ENCODE peak calls at places on chromosomes 11 and 22, in seven cellular contexts. X is body of pancreas, V is fibroblast of lung, E is fibroblast of mammary gland, A is fibroblast of villous mesenchyme, L is keratinocyte, Z is AG04449. W is an unnamed sample.

GRCh38 chr11:87604350-87604749 is 566.6 kb downstream of the TMEM135 start:
- DNase-seq in X (no peak), E (no peak), Z (no peak), L (no peak), A (no peak), V (no peak), W (no peak)

GRCh38 chr22:24162377-24162927 is 18.8 kb upstream of the SUSD2 start:
- DNase-seq in V (no peak), E (no peak), A (no peak), Z (no peak), L (no peak), X (no peak), W (no peak)

GRCh38 chr22:22194931-22195264 is 49.7 kb upstream of the VPREB1 start:
- DNase-seq in A (no peak), Z (no peak), E (no peak), X (no peak), L (no peak), V (no peak), W (no peak)

GRCh38 chr11:69892237-69892985 is 73.2 kb upstream of the FGF3 start:
- DNase-seq in E (no peak), Z (no peak), A (no peak), V (no peak), L (no peak), X (no peak), W (no peak)

GRCh38 chr11:75667831-75668507 is 869 bp downstream of the MAP6 start:
- DNase-seq in V (peak), E (peak), Z (no peak), A (no peak), L (no peak), X (peak), W (no peak)

GRCh38 chr11:91075032-91075695 is 852.3 kb upstream of the CHORDC1 start:
- DNase-seq in Z (no peak), A (no peak), V (no peak), L (no peak), X (no peak), E (no peak), W (no peak)

GRCh38 chr11:126181939-126182730 is 29.3 kb downstream of the RPUSD4 start:
- DNase-seq in E (no peak), Z (no peak), A (no peak), V (no peak), L (no peak), X (no peak), W (no peak)

GRCh38 chr11:36326524-36327419 is 30.7 kb downstream of the PRR5L start:
- DNase-seq in V (no peak), A (no peak), Z (no peak), E (no peak), X (no peak), L (no peak), W (no peak)

GRCh38 chr11:111840143-111840542 is 31.2 kb downstream of the ALG9 start:
- DNase-seq in L (no peak), V (no peak), X (no peak), Z (no peak), E (no peak), A (no peak), W (no peak)

GRCh38 chr11:14522801-14523200 is 2.6 kb upstream of the PSMA1 start:
- DNase-seq in V (no peak), E (no peak), L (no peak), A (no peak), Z (no peak), X (no peak), W (no peak)

GRCh38 chr22:24107668-24108067 is 73.6 kb upstream of the SUSD2 start:
- DNase-seq in L (no peak), Z (peak), V (peak), A (peak), E (peak), X (peak), W (no peak)

GRCh38 chr11:107123022-107123421 is 104.7 kb upstream of the GUCY1A2 start:
- DNase-seq in V (no peak), A (no peak), Z (no peak), E (no peak), X (no peak), L (no peak), W (no peak)

GRCh38 chr11:135075740-135076139 is 663.7 kb upstream of the B3GAT1 start:
- DNase-seq in V (peak), Z (no peak), E (peak), A (peak), L (peak), X (peak), W (peak)

GRCh38 chr11:2113776-2114175 is 25.4 kb downstream of the IGF2 start:
- DNase-seq in A (no peak), E (no peak), L (no peak), V (no peak), Z (no peak), X (no peak), W (no peak)

GRCh38 chr11:67275606-67276409 is 9.5 kb downstream of the GRK2 start:
- DNase-seq in V (no peak), Z (no peak), E (no peak), L (no peak), X (peak), A (no peak), W (no peak)

GRCh38 chr11:61771195-61771894 is 18.9 kb downstream of the MYRF start:
- DNase-seq in E (no peak), X (no peak), L (no peak), V (no peak), Z (no peak), A (no peak), W (no peak)

GRCh38 chr11:3156661-3157311 is 8.3 kb downstream of the OSBPL5 start:
- DNase-seq in L (no peak), V (no peak), E (no peak), A (no peak), Z (no peak), X (no peak), W (no peak)

GRCh38 chr11:123137496-123138270 is 57.4 kb downstream of the CLMP start:
- DNase-seq in Z (no peak), E (peak), A (peak), X (peak), V (peak), L (no peak), W (no peak)

GRCh38 chr22:48337957-48338792 is 1489.5 kb downstream of the BRD1 start:
- DNase-seq in Z (no peak), L (no peak), X (no peak), V (no peak), A (no peak), E (no peak), W (no peak)

GRCh38 chr22:38180841-38181452 is 683 bp downstream of the PLA2G6 start:
- DNase-seq in V (peak), L (no peak), X (peak), E (no peak), Z (no peak), A (peak), W (no peak)

GRCh38 chr11:1015826-1016565 is 20.5 kb downstream of the MUC6 start:
- DNase-seq in X (no peak), E (no peak), Z (no peak), A (no peak), V (no peak), L (no peak), W (no peak)

GRCh38 chr11:8127442-8127841 is 41.4 kb downstream of the RIC3 start:
- DNase-seq in V (no peak), Z (no peak), A (no peak), X (no peak), E (no peak), L (no peak), W (no peak)

GRCh38 chr22:38203090-38203810 is 1.5 kb downstream of the MAFF start:
- DNase-seq in A (peak), X (peak), V (peak), L (no peak), Z (no peak), E (no peak), W (no peak)

GRCh38 chr11:76835928-76836612 is 24.6 kb upstream of the ACER3 start:
- DNase-seq in L (no peak), X (peak), E (peak), A (peak), Z (no peak), V (peak), W (no peak)

GRCh38 chr11:118406599-118407166 is 5.3 kb downstream of the ATP5MG start:
- DNase-seq in Z (no peak), A (peak), V (peak), L (no peak), E (peak), X (peak), W (no peak)

GRCh38 chr11:17148536-17148935 is 59.2 kb downstream of the PIK3C2A start:
- DNase-seq in V (peak), L (no peak), A (no peak), X (no peak), E (peak), Z (peak), W (no peak)

GRCh38 chr22:24512043-24512442 is 16.9 kb downstream of the UPB1 start:
- DNase-seq in L (no peak), V (no peak), X (no peak), E (no peak), Z (no peak), A (no peak), W (no peak)

GRCh38 chr11:35177370-35177769 is 38.4 kb downstream of the CD44 start:
- DNase-seq in X (no peak), V (peak), E (no peak), Z (no peak), L (no peak), A (no peak), W (peak)

GRCh38 chr11:22711880-22712279 is 45.5 kb downstream of the GAS2 start:
- DNase-seq in Z (no peak), X (peak), A (no peak), L (no peak), V (no peak), E (no peak), W (no peak)

GRCh38 chr11:57430946-57431345 is 4.0 kb upstream of the SLC43A3 start:
- DNase-seq in Z (no peak), A (no peak), L (no peak), V (no peak), X (no peak), E (no peak), W (no peak)

GRCh38 chr11:44611687-44612437 is 46.4 kb downstream of the CD82 start:
- DNase-seq in A (no peak), E (no peak), X (no peak), V (no peak), L (no peak), Z (no peak), W (no peak)

GRCh38 chr22:44623771-44624510 is 78.1 kb upstream of the PRR5 start:
- DNase-seq in E (no peak), V (peak), Z (no peak), A (no peak), L (no peak), X (no peak), W (no peak)

GRCh38 chr11:47359586-47359985 is 7.1 kb upstream of the MYBPC3 start:
- DNase-seq in L (no peak), A (no peak), X (no peak), E (no peak), V (no peak), Z (no peak), W (peak)

GRCh38 chr11:68015467-68015866 is 5.3 kb downstream of the ALDH3B1 start:
- DNase-seq in A (no peak), L (no peak), Z (no peak), V (no peak), E (no peak), X (no peak), W (no peak)

GRCh38 chr11:46916669-46917108 is 1.7 kb downstream of the LRP4 start:
- DNase-seq in A (peak), V (peak), Z (no peak), E (peak), L (no peak), X (peak), W (no peak)

DNA sequence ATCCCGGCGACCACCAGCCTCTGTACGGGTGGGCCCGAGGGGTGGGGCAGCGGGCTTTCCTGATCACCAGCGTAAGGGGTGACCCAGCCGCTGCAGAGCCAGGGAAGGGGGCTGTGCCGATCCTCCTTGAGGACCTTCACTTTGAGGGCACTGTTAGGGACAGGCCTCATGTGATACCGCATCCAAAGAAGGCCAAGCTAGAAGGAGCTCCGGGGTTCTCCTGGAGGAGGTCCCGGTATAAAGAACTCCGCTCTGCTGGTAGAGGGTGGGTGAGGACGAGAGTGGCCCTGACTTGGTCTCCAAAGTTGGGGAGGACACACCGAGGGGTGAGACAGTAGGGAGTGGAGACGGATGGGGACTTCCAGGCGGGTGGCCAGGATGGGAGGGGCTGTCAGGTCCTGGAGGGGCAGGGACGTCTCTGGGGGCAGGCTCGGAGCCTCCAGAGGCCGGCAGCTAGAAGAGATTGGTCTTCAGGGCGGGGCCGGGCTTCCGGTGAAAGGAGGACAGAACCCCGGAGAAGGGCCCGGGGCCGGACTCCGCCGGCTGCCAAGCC is 4.6 kb downstream of the PHOX2A start:
- DNase-seq in X (no peak), L (no peak), E (peak), A (peak), V (peak), Z (no peak), W (no peak)
- H3K4me3 ChIP-seq in X (no peak), L (no peak), E (peak), A (peak), V (no peak), Z (peak), W (no peak)

GRCh38 chr11:133917921-133918605 is 38.7 kb downstream of the IGSF9B start:
- DNase-seq in Z (no peak), A (no peak), V (no peak), X (no peak), L (no peak), E (no peak), W (no peak)
- H3K4me3 ChIP-seq in Z (no peak), A (no peak), V (no peak), X (no peak), L (no peak), E (no peak), W (no peak)

GRCh38 chr22:32248276-32248675 is 6.9 kb downstream of the SLC5A4 start:
- DNase-seq in L (no peak), A (no peak), V (no peak), Z (no peak), X (no peak), E (no peak), W (no peak)
- H3K4me3 ChIP-seq in L (no peak), A (no peak), V (no peak), Z (no peak), X (no peak), E (no peak), W (no peak)

GRCh38 chr11:59562292-59562691 is 51.0 kb downstream of the OR4D9 start:
- DNase-seq in E (no peak), Z (no peak), L (no peak), X (no peak), V (no peak), A (no peak), W (no peak)

GRCh38 chr11:59557940-59558643 is 46.8 kb downstream of the OR4D9 start:
- DNase-seq in A (no peak), V (peak), E (no peak), X (no peak), Z (no peak), L (no peak), W (no peak)

GRCh38 chr11:59560290-59560701 is 49.0 kb downstream of the OR4D9 start:
- DNase-seq in Z (no peak), E (peak), L (no peak), X (peak), A (peak), V (peak), W (peak)

GRCh38 chr11:59560702-59561469 is 49.5 kb downstream of the OR4D9 start:
- DNase-seq in X (peak), V (peak), L (peak), Z (no peak), A (peak), E (peak), W (peak)

GRCh38 chr11:59559886-59560285 is 48.5 kb downstream of the OR4D9 start:
- DNase-seq in Z (no peak), E (no peak), A (no peak), V (no peak), L (no peak), X (no peak), W (no peak)
- H3K4me3 ChIP-seq in Z (no peak), E (no peak), A (peak), V (no peak), L (no peak), X (no peak), W (no peak)

DNA sequence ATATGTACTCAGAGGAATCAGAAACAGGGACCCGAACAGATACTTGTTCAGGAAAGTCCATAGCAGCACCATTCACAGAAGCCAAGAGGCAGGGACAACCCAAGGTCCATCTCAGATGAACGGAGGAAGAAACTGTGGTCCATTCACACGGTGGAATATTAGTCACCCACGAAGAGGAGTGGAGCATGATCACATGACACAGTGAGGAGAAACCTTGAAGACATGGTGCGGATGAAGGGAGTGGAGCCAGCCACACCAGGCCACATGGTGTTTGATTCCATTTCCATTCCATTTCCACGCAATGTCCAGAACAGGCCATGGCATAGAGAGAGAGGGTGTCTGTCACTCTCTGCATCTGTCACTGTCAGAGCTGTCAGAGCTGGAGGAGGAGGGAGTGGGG is 30.7 kb downstream of the NADSYN1 start:
- DNase-seq in L (no peak), A (no peak), V (no peak), X (no peak), E (no peak), Z (no peak), W (no peak)
- H3K4me3 ChIP-seq in L (no peak), A (no peak), V (no peak), X (no peak), E (no peak), Z (no peak), W (no peak)

GRCh38 chr22:50059881-50060262 is 1.8 kb upstream of the TTLL8 start:
- DNase-seq in V (no peak), E (no peak), X (no peak), Z (no peak), A (no peak), L (no peak), W (no peak)

GRCh38 chr22:50060441-50061140 is 2.5 kb upstream of the TTLL8 start:
- DNase-seq in L (no peak), Z (no peak), A (no peak), X (peak), V (no peak), E (no peak), W (no peak)

GRCh38 chr22:50057868-50058311 is at the start of gene TTLL8:
- DNase-seq in E (no peak), L (no peak), Z (no peak), V (no peak), A (no peak), X (no peak), W (no peak)

GRCh38 chr22:50058338-50059184 is 463 bp upstream of the TTLL8 start:
- DNase-seq in L (no peak), V (no peak), A (no peak), Z (no peak), E (no peak), X (no peak), W (no peak)

DNA sequence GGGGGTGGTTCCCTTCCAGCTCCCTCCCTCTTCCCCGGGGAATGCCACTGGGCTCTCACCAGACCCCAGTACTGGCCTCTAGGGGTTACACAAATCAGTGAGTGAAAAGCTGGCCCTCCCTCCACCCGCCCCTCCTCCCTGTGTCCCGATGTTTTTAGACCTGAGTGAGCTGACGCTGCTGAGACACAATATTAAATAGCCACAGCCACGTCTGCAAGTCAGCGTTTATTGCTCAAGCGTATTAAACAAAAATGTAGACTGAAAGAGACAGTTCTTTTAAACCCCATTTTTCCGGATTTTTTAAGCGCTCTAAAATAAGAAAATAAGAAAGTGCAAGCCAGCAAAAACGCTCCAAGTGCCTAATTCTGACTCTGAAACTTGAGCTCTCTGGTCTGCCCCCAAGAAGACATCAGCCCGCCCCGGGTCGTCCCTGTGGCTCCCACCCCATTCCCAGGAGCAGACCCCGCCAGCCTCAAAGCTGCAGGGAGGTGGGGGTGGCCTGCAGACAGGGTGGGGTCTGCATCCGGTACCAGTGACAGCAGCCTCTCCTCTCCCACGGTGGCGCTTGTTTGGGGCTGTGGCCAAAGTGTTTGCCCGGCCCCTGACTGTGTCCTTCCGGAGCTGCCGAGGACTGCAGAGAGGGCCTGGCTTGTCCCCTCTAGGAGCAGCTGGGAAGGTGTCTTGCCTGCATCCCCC is 1.2 kb upstream of the TTLL8 start:
- DNase-seq in L (no peak), V (peak), X (no peak), Z (no peak), A (peak), E (peak), W (no peak)
- H3K4me3 ChIP-seq in L (no peak), V (no peak), X (no peak), Z (no peak), A (peak), E (no peak), W (no peak)

GRCh38 chr11:121741954-121742361 is 289.2 kb upstream of the SORL1-AS1 start:
- DNase-seq in E (peak), V (peak), L (no peak), Z (no peak), A (peak), X (peak), W (no peak)
- H3K4me3 ChIP-seq in E (no peak), V (peak), L (no peak), Z (no peak), A (no peak), X (no peak), W (no peak)

GRCh38 chr11:132056689-132057088 is 686.3 kb downstream of the NTM start:
- DNase-seq in Z (no peak), V (peak), E (peak), L (no peak), A (peak), X (no peak), W (no peak)
- H3K4me3 ChIP-seq in Z (no peak), V (no peak), E (no peak), L (no peak), A (no peak), X (no peak), W (no peak)

W was measured in Jurkat, Clone E6-1.